ENCODE peak calls at places on chromosome 6, in five cellular contexts. Q is H9, T is trophoblast cell, I is H1, S is mesenchymal stem cell. B is an unnamed sample.

GRCh38 chr6:36382976-36383375 is 4.5 kb downstream of the ETV7 start:
- DNase-seq in I (no peak), S (no peak), T (no peak), Q (no peak), B (no peak)

GRCh38 chr6:8080338-8081151 is 16.4 kb upstream of the BLOC1S5 start:
- DNase-seq in T (peak), S (peak), I (no peak), Q (no peak), B (no peak)

GRCh38 chr6:39440039-39440426 is 117.5 kb upstream of the KCNK16 start:
- DNase-seq in S (no peak), I (no peak), Q (no peak), T (no peak), B (no peak)

GRCh38 chr6:52839124-52840055 is 1.2 kb downstream of the GSTA5 start:
- DNase-seq in S (peak), T (peak), I (peak), Q (peak), B (peak)

GRCh38 chr6:29561618-29562181 is 2.2 kb upstream of the UBD start:
- DNase-seq in S (no peak), T (no peak), Q (no peak), I (peak), B (no peak)

GRCh38 chr6:53458097-53458866 is 86.6 kb downstream of the GCLC start:
- DNase-seq in Q (no peak), S (no peak), T (no peak), I (no peak), B (no peak)

GRCh38 chr6:73710470-73710869 is 14.5 kb downstream of the CD109 start:
- DNase-seq in Q (no peak), S (peak), T (peak), I (no peak), B (no peak)

GRCh38 chr6:111337715-111338333 is 145.2 kb downstream of the REV3L start:
- DNase-seq in S (no peak), Q (no peak), T (peak), I (no peak), B (no peak)

GRCh38 chr6:22764521-22764920 is 195.2 kb downstream of the HDGFL1 start:
- DNase-seq in S (peak), T (no peak), Q (no peak), I (no peak), B (no peak)

GRCh38 chr6:107383705-107384104 is 75.7 kb downstream of the PDSS2 start:
- DNase-seq in T (no peak), I (no peak), Q (no peak), S (no peak), B (no peak)

GRCh38 chr6:123745877-123746276 is 57.8 kb upstream of the NKAIN2 start:
- DNase-seq in S (peak), Q (no peak), I (no peak), T (no peak), B (no peak)

GRCh38 chr6:116419069-116419468 is 42.1 kb upstream of the CALHM6 start:
- DNase-seq in I (no peak), Q (no peak), T (peak), S (no peak), B (no peak)

GRCh38 chr6:168195712-168196111 is 116.7 kb upstream of the FRMD1 start:
- DNase-seq in S (no peak), Q (peak), T (no peak), I (peak), B (no peak)

GRCh38 chr6:53623497-53623896 is 42.1 kb downstream of the KLHL31 start:
- DNase-seq in S (no peak), Q (no peak), T (no peak), I (no peak), B (no peak)

GRCh38 chr6:34036357-34037069 is 109.4 kb downstream of the GRM4 start:
- DNase-seq in S (no peak), I (no peak), Q (no peak), T (no peak), B (no peak)

GRCh38 chr6:119241124-119241491 is 108.5 kb downstream of the MAN1A1 start:
- DNase-seq in I (no peak), S (peak), T (no peak), Q (no peak), B (no peak)

GRCh38 chr6:158969148-158969547 is 30.9 kb downstream of the RSPH3 start:
- DNase-seq in Q (no peak), S (peak), T (no peak), I (no peak), B (no peak)

GRCh38 chr6:52330470-52330869 is 31.5 kb upstream of the PAQR8 start:
- DNase-seq in I (no peak), S (no peak), Q (no peak), T (no peak), B (no peak)

DNA sequence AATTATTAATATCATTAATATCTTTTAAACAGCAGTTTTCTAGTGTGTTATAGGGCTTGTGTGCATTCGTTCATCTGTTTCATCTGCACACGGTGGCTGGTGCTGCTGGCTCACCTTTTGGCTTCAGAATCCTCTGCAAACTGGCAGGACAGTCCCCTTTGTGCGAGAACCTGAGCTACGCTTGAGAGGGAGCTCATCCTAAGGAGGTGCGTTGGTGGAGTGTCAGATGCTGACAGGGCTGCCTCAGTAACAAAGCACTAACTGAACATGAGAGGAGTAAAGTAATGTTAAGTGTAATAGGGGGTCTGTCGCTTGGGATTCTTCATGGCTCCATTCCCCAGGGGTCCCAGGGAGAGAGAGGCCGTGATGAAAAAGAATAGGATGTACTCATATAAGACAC is 22.4 kb downstream of the ELOVL2 start:
- DNase-seq in T (no peak), I (no peak), S (no peak), Q (no peak), B (no peak)
- H2BK12ac ChIP-seq in T (no peak), I (no peak), S (peak), Q (no peak), B (no peak)

DNA sequence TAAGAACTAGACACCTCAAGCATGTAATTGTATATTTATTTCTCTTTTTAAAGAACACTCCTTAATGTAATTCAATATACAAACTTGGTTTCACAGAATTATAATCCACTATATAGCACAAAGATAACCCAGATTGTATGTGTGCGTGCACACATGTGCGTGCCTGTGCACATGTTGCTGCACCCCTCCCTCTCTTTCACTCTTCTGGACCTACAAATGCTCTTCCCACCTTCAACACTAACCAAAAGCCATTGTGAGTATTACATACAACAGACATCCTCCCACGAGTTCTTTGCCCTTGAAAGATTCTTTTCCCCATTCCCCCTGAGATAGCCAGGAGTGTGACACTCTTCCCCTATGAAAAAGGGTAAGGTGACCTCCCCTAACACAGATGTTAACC is 193.5 kb downstream of the HIVEP2 start:
- DNase-seq in Q (no peak), S (no peak), I (no peak), T (no peak), B (no peak)
- H2BK12ac ChIP-seq in Q (no peak), S (no peak), I (no peak), T (no peak), B (no peak)

GRCh38 chr6:112827793-112828192 is 480.7 kb downstream of the RFPL4B start:
- DNase-seq in T (no peak), I (no peak), S (no peak), Q (no peak), B (no peak)
- H2BK12ac ChIP-seq in T (no peak), I (no peak), S (no peak), Q (no peak), B (no peak)

GRCh38 chr6:47321582-47321981 is 11.9 kb upstream of the TNFRSF21 start:
- DNase-seq in Q (no peak), T (no peak), I (no peak), S (no peak), B (no peak)
- H2BK12ac ChIP-seq in Q (no peak), T (no peak), I (no peak), S (no peak), B (no peak)

GRCh38 chr6:17347012-17347411 is 46.4 kb upstream of the CAP2 start:
- DNase-seq in Q (no peak), T (no peak), I (no peak), S (no peak), B (no peak)
- H2BK12ac ChIP-seq in Q (no peak), T (no peak), I (no peak), S (no peak), B (no peak)

GRCh38 chr6:69349776-69350175 is 447.0 kb downstream of the LMBRD1 start:
- DNase-seq in I (no peak), T (peak), S (no peak), Q (no peak), B (no peak)
- H2BK12ac ChIP-seq in I (no peak), T (no peak), S (no peak), Q (no peak), B (no peak)

GRCh38 chr6:18081025-18081668 is 41.3 kb downstream of the NHLRC1 start:
- DNase-seq in T (peak), I (no peak), Q (no peak), S (no peak), B (no peak)
- H2BK12ac ChIP-seq in T (no peak), I (no peak), Q (no peak), S (no peak), B (no peak)

GRCh38 chr6:51024126-51024525 is 205.5 kb downstream of the TFAP2B start:
- DNase-seq in Q (no peak), S (no peak), I (no peak), T (no peak), B (no peak)

GRCh38 chr6:51027283-51028065 is 208.8 kb downstream of the TFAP2B start:
- DNase-seq in S (no peak), Q (no peak), T (peak), I (no peak), B (no peak)

GRCh38 chr6:51025082-51025777 is 206.6 kb downstream of the TFAP2B start:
- DNase-seq in S (no peak), T (no peak), I (no peak), Q (no peak), B (no peak)

GRCh38 chr6:51028271-51028670 is 209.6 kb downstream of the TFAP2B start:
- DNase-seq in I (no peak), S (no peak), Q (no peak), T (peak), B (no peak)

DNA sequence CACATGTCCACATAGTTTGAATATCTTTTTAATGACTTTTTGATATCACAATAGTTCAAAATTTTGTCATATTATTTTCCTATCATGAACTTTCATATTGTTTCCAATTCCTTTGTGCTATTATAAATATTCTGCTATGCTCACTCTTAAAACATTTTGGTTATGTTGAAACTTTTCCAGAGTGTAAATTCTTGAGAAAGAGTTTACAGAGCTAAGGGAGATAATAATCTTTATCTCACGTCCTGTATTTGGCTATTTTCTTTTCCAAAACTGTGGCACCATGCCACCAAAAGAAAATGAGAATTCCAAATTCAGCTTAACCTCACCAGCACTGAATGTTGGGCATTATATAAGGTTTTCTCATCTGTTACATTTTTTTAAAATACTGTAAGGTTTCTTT is 210.9 kb downstream of the TFAP2B start:
- DNase-seq in S (no peak), Q (no peak), T (peak), I (no peak), B (no peak)
- H2BK12ac ChIP-seq in S (no peak), Q (no peak), T (no peak), I (no peak), B (no peak)